ENCODE peak calls at places on chromosomes 4 and X, in six cellular contexts. W, Z, N, U, H and P are unnamed samples.

GRCh38 chrX:4944767-4945166 is 1231.3 kb upstream of the PRKX start:
- DNase-seq in W (no peak), Z (no peak), N (no peak), U (no peak), H (no peak), P (no peak)

GRCh38 chrX:69128573-69128972 is 36.7 kb downstream of the PJA1 start:
- DNase-seq in W (no peak), Z (peak), N (no peak), U (peak), H (no peak), P (peak)

GRCh38 chrX:142873214-142873613 is 152.5 kb upstream of the SPANXN4 start:
- DNase-seq in W (no peak), Z (no peak), N (no peak), U (no peak), H (no peak), P (no peak)

GRCh38 chr4:105106416-105106815 is 40.3 kb upstream of the TET2 start:
- DNase-seq in W (no peak), Z (no peak), N (no peak), U (peak), H (no peak), P (no peak)

GRCh38 chr4:87050596-87050995 is 115.8 kb downstream of the AFF1 start:
- DNase-seq in W (peak), Z (no peak), N (no peak), U (peak), H (no peak), P (no peak)

GRCh38 chrX:5113128-5113527 is 1115.5 kb downstream of the NLGN4X start:
- DNase-seq in W (no peak), Z (no peak), N (no peak), U (no peak), H (peak), P (no peak)

GRCh38 chrX:28582494-28582893 is 4.8 kb upstream of the IL1RAPL1 start:
- DNase-seq in W (no peak), Z (no peak), N (peak), U (no peak), H (no peak), P (no peak)

GRCh38 chrX:63281465-63281864 is 69.7 kb downstream of the SPIN4 start:
- DNase-seq in W (no peak), Z (no peak), N (no peak), U (no peak), H (no peak), P (no peak)

GRCh38 chr4:25085621-25086020 is 54.9 kb upstream of the LGI2 start:
- DNase-seq in W (no peak), Z (no peak), N (no peak), U (no peak), H (no peak), P (no peak)

GRCh38 chrX:53441531-53442321 is 7.6 kb upstream of the HSD17B10 start:
- DNase-seq in W (peak), Z (peak), N (peak), U (peak), H (peak), P (peak)

GRCh38 chr4:106369456-106370060 is 980 bp upstream of the GIMD1 start:
- DNase-seq in W (no peak), Z (peak), N (peak), U (peak), H (peak), P (no peak)

GRCh38 chrX:101370888-101371504 is 15.0 kb downstream of the BTK start:
- DNase-seq in W (no peak), Z (no peak), N (no peak), U (no peak), H (no peak), P (no peak)

GRCh38 chr4:155643087-155643486 is 23.6 kb upstream of the GUCY1A1 start:
- DNase-seq in W (no peak), Z (no peak), N (no peak), U (no peak), H (no peak), P (no peak)

GRCh38 chrX:131827935-131828334 is 195.2 kb upstream of the STK26 start:
- DNase-seq in W (no peak), Z (no peak), N (no peak), U (peak), H (no peak), P (peak)

GRCh38 chrX:150897371-150898319 is 823 bp downstream of the CD99L2 start:
- DNase-seq in W (no peak), Z (peak), N (no peak), U (peak), H (peak), P (peak)

GRCh38 chr4:53763813-53764597 is 172.7 kb upstream of the LNX1 start:
- DNase-seq in W (no peak), Z (peak), N (peak), U (peak), H (no peak), P (no peak)

DNA sequence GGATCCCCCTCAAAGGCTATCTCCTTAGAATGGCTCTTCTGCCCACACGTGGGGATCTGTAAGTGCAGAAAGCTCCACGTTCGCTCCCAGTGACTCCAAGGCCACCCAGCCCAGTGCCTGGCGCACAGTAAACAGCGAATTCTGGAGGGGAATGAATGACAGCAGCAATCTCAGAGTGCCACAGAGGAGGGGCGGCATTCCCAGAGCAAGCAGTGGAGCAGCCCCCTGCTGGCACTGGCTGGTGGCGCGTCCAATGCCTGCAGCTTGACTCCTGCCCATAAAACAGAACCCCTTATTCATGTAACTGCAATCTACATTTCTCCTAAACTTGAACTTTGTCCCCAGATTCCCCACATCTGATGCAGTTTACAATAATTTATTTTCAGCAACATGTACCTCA is 6.9 kb upstream of the HELT start:
- DNase-seq in W (no peak), Z (no peak), N (no peak), U (no peak), H (no peak), P (peak)
- TF ChIP-seq CTCF in W (no peak), Z (peak), N (peak), U (peak), H (peak), P (peak)

DNA sequence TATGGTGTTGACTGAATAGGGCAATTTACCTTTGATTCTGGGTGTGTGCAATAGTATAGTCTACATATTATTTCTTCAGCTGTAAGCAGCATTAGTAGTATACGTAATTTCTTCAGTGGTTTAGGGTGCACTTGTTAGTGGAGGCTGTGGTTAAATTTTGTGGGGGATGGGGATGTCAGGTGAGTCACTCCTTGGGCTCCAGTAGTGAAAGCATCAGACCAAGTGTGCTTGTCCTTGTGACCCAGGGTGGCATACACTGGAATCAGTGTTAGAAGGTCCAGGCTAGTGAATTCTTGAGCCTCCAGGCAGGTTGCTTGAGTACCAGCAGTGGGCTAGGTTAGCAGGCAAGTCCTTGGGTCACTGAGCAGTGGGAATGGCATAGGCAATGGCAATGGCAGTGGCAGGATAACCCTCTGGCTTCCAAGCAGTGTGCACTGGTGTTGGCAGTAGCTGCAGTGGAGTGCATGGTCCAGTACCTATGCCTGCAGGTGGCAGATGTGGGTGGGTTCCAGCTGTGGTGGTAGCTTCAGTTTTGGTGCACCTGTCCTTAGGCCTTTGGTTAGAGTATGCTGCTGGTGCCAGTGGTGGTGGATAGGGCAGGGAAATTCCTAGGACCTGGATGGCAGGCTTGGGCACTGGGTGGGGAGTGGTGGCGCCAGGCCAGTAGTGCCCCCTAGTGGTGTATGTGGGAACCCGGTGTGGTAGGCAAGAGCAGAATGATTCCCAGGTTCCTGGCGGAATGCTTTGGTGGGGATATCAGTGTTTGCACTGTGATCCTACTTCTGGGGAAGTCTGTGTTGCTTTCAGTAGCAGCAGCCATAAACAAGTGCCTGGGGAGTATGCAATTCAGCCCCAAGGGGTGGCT is 531.0 kb downstream of the SMARCA1 start:
- DNase-seq in W (no peak), Z (no peak), N (no peak), U (no peak), H (no peak), P (no peak)
- TF ChIP-seq CTCF in W (no peak), Z (no peak), N (no peak), U (no peak), H (no peak), P (no peak)

DNA sequence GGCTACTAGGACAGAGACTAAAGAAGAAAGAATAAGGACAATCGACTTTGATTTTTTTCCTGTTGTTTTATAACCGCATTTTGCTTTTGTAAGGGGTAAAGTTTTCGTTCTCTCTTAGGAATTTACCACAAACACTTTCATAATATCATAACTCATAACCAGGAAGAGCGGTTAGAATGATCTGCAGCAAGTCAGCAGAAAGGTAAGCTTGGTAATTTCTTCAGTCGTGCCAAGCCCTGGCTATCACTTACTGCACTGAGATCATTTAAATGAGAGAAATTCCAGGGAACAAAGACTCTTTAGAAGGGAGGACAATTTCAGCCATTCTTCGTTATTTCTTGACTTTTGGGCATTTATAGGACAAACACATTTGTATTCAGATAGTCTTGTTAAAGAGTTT is 258.1 kb downstream of the UNC5C start:
- DNase-seq in W (no peak), Z (no peak), N (no peak), U (no peak), H (no peak), P (no peak)
- TF ChIP-seq CTCF in W (no peak), Z (no peak), N (no peak), U (no peak), H (no peak), P (no peak)

DNA sequence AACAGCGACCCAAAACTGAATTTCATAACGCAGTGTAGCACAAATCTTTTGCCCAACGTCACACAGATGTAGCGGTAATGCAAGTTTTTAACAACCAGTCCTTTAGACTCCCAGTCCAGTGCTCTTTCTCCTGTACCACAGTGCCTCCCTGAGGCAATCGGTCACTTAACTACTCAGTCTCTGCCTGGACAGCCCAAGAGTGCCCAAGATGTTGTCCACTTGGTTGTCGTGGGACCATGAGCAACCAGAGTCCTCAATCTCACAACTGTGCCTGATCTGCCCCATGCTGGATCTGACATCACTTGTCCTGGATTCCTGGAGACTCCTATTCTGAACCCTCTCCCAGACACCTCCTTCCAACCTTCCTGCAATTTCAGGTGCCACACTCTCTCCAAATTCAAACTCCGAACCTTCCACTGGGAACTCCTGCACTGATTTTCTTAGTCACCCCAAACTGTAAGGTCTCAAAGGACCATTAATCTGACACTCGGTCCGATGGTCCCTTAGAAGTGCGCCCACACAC is 702 bp downstream of the MMGT1 start:
- DNase-seq in W (no peak), Z (peak), N (peak), U (peak), H (peak), P (no peak)
- TF ChIP-seq CTCF in W (no peak), Z (peak), N (no peak), U (no peak), H (peak), P (no peak)

DNA sequence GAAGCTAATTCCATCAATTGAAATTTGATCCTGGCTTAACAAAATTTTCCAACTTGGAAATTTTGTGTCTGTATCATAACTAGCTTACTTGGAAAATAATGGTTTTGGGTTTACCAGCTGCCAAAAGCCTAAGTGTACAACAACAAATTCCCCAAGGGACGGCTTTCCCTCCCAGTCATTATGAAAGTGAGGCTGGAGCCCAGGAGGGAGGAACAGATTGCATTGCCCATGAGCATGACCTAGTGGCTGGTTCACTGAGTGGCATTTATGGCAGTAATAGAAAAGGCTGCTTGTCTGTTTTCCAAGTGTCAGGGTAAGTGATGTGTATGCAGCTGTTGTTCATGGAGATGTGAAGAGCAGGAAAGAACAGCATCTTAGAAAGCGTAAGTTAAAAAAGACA is 70.8 kb upstream of the HHIP start:
- DNase-seq in W (no peak), Z (peak), N (no peak), U (peak), H (no peak), P (peak)
- TF ChIP-seq CTCF in W (no peak), Z (no peak), N (no peak), U (peak), H (no peak), P (no peak)

DNA sequence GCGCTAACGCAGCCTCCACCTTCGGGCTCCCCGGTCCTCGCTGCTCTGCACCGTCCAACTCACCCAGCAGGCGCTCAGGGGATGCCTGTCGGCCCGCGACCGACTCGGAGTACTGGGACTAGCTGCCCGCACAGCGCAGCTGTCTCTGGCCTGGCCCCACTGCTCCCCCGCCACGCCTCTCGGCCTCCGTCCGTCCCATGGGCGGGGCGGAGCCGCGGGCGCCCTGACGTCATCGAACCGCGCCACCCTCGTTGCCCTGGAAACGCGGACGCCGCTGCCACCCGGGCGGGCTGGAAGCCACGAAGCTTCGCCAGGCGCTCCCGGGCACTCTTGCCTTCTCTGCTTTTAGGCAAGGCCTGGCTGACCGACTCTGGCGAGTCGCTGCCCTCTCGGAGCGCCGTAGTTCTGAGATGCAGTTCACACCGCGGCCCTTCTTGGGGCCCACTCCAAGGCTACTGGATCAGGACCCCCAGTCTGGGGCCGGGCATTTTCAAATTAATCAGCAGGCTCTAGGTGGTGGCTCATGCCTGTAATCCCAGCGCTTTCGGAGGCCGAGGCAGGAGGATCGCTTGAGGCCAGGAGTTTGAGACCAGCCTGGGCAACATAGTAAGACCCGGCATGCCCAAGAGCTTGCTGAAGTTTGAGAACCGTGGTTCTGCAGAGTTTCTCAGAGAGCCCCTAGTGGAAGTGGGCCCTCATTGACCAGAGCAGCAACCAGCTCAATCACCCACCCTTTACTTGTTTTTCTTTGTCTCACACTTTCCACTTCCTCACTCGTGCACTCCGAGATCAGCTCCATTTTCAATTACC is 12.0 kb downstream of the ACOX3 start:
- DNase-seq in W (peak), Z (peak), N (peak), U (peak), H (peak), P (peak)
- TF ChIP-seq CTCF in W (no peak), Z (peak), N (peak), U (peak), H (peak), P (peak)

DNA sequence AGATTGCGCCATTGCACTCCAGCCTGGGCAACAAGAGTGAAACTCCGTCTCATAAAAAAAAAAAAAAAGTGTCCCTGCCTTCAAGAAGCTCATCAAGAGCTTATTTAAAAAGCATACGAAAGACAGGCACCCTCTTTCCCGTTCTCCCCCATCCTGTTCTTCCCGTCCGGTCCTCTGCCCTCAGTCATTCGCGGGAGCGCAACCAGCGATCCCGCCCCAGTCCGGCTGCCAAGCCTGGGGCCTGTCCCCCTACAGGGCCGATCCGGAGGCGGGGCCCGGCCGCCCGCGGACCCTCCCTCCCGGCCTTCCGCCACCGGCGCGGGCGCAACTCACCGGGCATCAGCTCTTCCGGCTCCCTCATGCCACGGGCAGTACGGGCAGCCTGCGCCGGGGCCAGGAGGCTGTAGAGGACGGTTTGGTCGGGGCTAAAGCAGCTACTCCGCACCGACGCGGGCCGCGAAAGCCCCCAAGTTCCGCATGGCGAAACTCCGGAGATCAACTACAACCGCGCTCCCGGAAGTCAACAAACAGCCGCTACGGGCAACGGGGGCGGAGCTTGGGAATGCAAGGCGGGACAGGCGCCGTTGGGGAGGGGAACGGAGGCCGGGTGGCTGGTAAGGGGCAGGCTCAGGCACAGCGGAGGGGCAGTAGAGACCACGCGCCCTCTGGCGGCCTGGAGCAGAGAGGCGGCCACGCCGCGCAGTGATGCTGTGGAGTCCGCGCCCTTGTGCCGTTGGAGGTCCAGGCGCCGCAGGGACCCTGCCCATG is at the start of gene RPGR:
- DNase-seq in W (peak), Z (peak), N (peak), U (peak), H (peak), P (peak)
- TF ChIP-seq CTCF in W (no peak), Z (peak), N (peak), U (peak), H (peak), P (peak)

DNA sequence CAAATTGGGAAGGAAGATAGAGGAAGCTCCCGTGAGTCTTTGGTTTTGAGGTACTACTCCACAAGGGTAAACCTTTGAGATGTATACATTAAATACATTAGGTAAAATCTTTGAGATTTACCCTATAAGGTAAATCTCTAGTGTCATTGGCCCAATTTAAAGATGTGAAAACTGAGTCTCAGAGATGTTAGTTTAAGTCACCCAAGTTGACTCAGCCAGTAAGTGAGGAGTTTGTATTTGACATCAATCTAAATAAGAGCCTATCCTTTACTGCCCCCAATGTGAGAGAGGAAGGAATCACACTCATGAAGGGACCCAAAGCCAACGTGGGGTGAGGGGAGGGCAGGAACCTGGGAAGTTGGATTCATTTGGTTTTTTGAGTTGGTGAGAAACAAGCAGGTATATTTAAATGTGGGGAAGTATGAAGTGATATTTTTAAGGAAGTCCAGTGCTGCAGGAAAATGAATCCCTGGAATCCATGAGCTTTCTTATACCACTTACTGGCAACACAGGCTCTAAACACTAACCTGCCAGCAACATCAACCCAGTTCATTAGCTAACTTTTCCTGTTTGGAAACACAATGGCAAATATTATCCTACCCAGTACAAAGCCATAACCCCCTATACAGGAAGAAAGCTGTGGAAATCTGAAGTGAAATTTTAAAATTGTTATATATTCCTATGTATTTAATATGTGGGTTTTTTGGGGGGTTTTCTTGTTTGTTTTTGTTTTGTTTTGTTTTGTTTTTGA is 55.3 kb downstream of the PALLD start:
- DNase-seq in W (no peak), Z (no peak), N (no peak), U (peak), H (no peak), P (no peak)
- TF ChIP-seq CTCF in W (no peak), Z (peak), N (peak), U (no peak), H (no peak), P (no peak)

GRCh38 chrX:45806410-45807121 is 605.9 kb upstream of the DIPK2B start:
- DNase-seq in W (no peak), Z (peak), N (peak), U (peak), H (no peak), P (no peak)

GRCh38 chrX:45803383-45803921 is 602.8 kb upstream of the DIPK2B start:
- DNase-seq in W (no peak), Z (peak), N (peak), U (peak), H (no peak), P (no peak)

GRCh38 chrX:45799576-45799975 is 598.9 kb upstream of the DIPK2B start:
- DNase-seq in W (no peak), Z (no peak), N (no peak), U (no peak), H (no peak), P (no peak)

GRCh38 chrX:45801554-45801953 is 600.9 kb upstream of the DIPK2B start:
- DNase-seq in W (no peak), Z (peak), N (peak), U (peak), H (no peak), P (no peak)
- TF ChIP-seq CTCF in W (no peak), Z (peak), N (peak), U (peak), H (peak), P (no peak)